ENCODE peak calls at places on chromosomes 2 and 18, in ten cellular contexts. Q is CD4-positive, CD25-positive, alpha-beta regulatory T cell; E is progenitor cell of endocrine pancreas; G is NT2/D1; K is nephron progenitor cell; M is NCI-H146; X is stimulated activated CD4-positive, alpha-beta T cell treated with anti-CD3 and anti-CD28 coated beads, Interleukin-12 subunit alpha, Interleukin-12 subunit beta, amount 100 ng/mL, for 4 hours; H is sciatic nerve; A is AG09319; V is dorsolateral prefrontal cortex. S is an unnamed sample.
A peak's percentile ranks its signal among the peaks of the same experiment; 100 is the strongest.

GRCh38 chr2:191571163-191571769 is 106.7 kb upstream of the NABP1 start:
- DNase-seq in H (no peak), K (no peak), M (peak; percentile 27), A (peak; percentile 49), X (no peak), G (no peak), V (no peak), E (no peak), Q (peak; percentile 52), S (no peak)

GRCh38 chr18:8704361-8705279 is 736 bp upstream of the MTCL1 start:
- DNase-seq in X (peak; percentile 90), K (peak; percentile 95), M (peak; percentile 99), G (no peak), V (peak; percentile 80), Q (peak; percentile 71), E (peak; percentile 84), H (peak; percentile 93), A (peak; percentile 87), S (peak; percentile 82)

GRCh38 chr18:55189972-55190371 is 230.7 kb upstream of the CCDC68 start:
- DNase-seq in G (peak; percentile 9), V (no peak), Q (no peak), A (no peak), M (no peak), H (no peak), X (no peak), K (peak; percentile 46), E (no peak), S (peak; percentile 20)

GRCh38 chr2:146818122-146818521 is 1026.7 kb upstream of the ACVR2A start:
- DNase-seq in G (no peak), M (no peak), E (no peak), V (no peak), X (no peak), A (no peak), K (no peak), Q (no peak), H (no peak), S (no peak)

GRCh38 chr2:133821107-133821760 is 253.0 kb upstream of the NCKAP5 start:
- DNase-seq in A (no peak), H (no peak), E (no peak), X (no peak), Q (no peak), K (no peak), M (no peak), G (no peak), V (no peak), S (no peak)

GRCh38 chr2:26640331-26640745 is 828 bp downstream of the CIB4 start:
- DNase-seq in A (no peak), K (peak; percentile 65), E (no peak), X (no peak), G (no peak), H (peak; percentile 57), Q (no peak), V (no peak), M (peak; percentile 81), S (peak; percentile 29)

GRCh38 chr2:28643324-28643723 is 108.3 kb upstream of the PPP1CB start:
- DNase-seq in M (no peak), X (no peak), G (no peak), Q (no peak), K (no peak), A (no peak), V (no peak), H (no peak), E (no peak), S (no peak)

GRCh38 chr18:28407681-28408080 is 230.8 kb upstream of the CDH2 start:
- DNase-seq in K (no peak), E (no peak), G (no peak), A (no peak), X (no peak), M (no peak), Q (no peak), H (no peak), V (no peak), S (no peak)

GRCh38 chr2:161952722-161953322 is 121.2 kb downstream of the DPP4 start:
- DNase-seq in A (no peak), E (no peak), X (no peak), G (no peak), M (no peak), K (no peak), Q (peak; percentile 16), H (no peak), V (no peak), S (no peak)

GRCh38 chr2:238973038-238973772 is 125.3 kb downstream of the TWIST2 start:
- DNase-seq in Q (no peak), X (no peak), K (no peak), G (no peak), V (no peak), M (no peak), A (no peak), E (no peak), H (peak; percentile 51), S (no peak)

GRCh38 chr2:42964444-42965081 is 172.2 kb upstream of the HAAO start:
- DNase-seq in K (no peak), V (no peak), Q (no peak), H (peak; percentile 86), G (no peak), X (no peak), A (peak; percentile 95), M (no peak), E (no peak), S (no peak)

GRCh38 chr2:218960196-218961165 is 1.0 kb downstream of the CDK5R2 start:
- DNase-seq in H (no peak), V (no peak), M (peak; percentile 49), G (no peak), E (no peak), Q (no peak), K (peak; percentile 21), A (no peak), X (no peak), S (no peak)

GRCh38 chr18:61551586-61551985 is 218.4 kb downstream of the CDH20 start:
- DNase-seq in G (peak; percentile 64), X (no peak), H (no peak), A (peak; percentile 77), Q (peak; percentile 19), E (peak; percentile 32), K (peak; percentile 39), V (no peak), M (peak; percentile 75), S (no peak)

GRCh38 chr2:170155022-170155722 is 22.8 kb upstream of the MYO3B start:
- DNase-seq in K (no peak), X (no peak), Q (no peak), A (no peak), V (no peak), E (no peak), H (no peak), G (peak; percentile 54), M (no peak), S (no peak)

GRCh38 chr2:60549250-60550150 is 4.0 kb downstream of the BCL11A start:
- DNase-seq in V (no peak), E (no peak), A (no peak), M (peak; percentile 26), X (no peak), H (no peak), G (no peak), Q (no peak), K (peak; percentile 58), S (peak; percentile 59)

GRCh38 chr2:205903549-205904129 is 182.3 kb downstream of the INO80D start:
- DNase-seq in H (no peak), E (no peak), K (peak; percentile 23), Q (no peak), X (no peak), M (peak; percentile 71), G (peak; percentile 28), V (no peak), A (no peak), S (peak; percentile 57)

GRCh38 chr2:3246928-3247714 is 130.5 kb downstream of the EIPR1 start:
- DNase-seq in M (peak; percentile 58), G (no peak), V (no peak), H (no peak), X (no peak), E (no peak), Q (no peak), A (no peak), K (no peak), S (no peak)

GRCh38 chr2:98917031-98917459 is 19.0 kb downstream of the CRACDL start:
- DNase-seq in A (no peak), K (no peak), Q (no peak), E (no peak), M (no peak), G (no peak), H (peak; percentile 26), V (no peak), X (no peak), S (no peak)

GRCh38 chr18:59286341-59286740 is 13.1 kb upstream of the RAX start:
- DNase-seq in M (no peak), K (no peak), G (no peak), Q (no peak), H (no peak), E (no peak), A (no peak), X (no peak), V (no peak), S (no peak)

GRCh38 chr2:64524604-64525322 is 635 bp downstream of the AFTPH start:
- DNase-seq in M (peak; percentile 58), A (no peak), K (peak; percentile 65), V (peak; percentile 47), X (peak; percentile 25), Q (peak; percentile 30), G (peak; percentile 33), E (peak; percentile 46), H (peak; percentile 68), S (no peak)

GRCh38 chr2:25788457-25788856 is 89.8 kb downstream of the ASXL2 start:
- DNase-seq in A (no peak), G (no peak), K (no peak), X (no peak), Q (no peak), V (no peak), E (no peak), H (no peak), M (no peak), S (no peak)

GRCh38 chr18:7300971-7301553 is 70.2 kb downstream of the LRRC30 start:
- DNase-seq in X (no peak), K (no peak), G (no peak), H (no peak), A (no peak), Q (no peak), M (no peak), V (no peak), E (no peak), S (no peak)

GRCh38 chr2:160822006-160822405 is 328.4 kb upstream of the RBMS1 start:
- DNase-seq in M (no peak), G (no peak), V (no peak), H (no peak), A (no peak), E (no peak), Q (no peak), X (no peak), K (no peak), S (no peak)

GRCh38 chr2:216621292-216621691 is 11.9 kb upstream of the IGFBP2 start:
- DNase-seq in E (no peak), X (no peak), K (no peak), M (no peak), H (no peak), A (no peak), G (no peak), V (no peak), Q (no peak), S (no peak)

GRCh38 chr2:114082731-114083433 is 193.0 kb downstream of the ACTR3 start:
- DNase-seq in A (no peak), E (no peak), M (no peak), K (no peak), G (no peak), Q (no peak), V (no peak), X (no peak), H (no peak), S (no peak)

GRCh38 chr2:238290715-238291549 is 2.5 kb upstream of the PER2 start:
- DNase-seq in K (no peak), H (peak; percentile 66), E (no peak), A (no peak), M (no peak), V (peak; percentile 41), X (no peak), G (no peak), Q (no peak), S (no peak)

GRCh38 chr2:119255760-119256573 is 32.3 kb downstream of the STEAP3 start:
- DNase-seq in G (peak; percentile 77), K (no peak), X (no peak), A (peak; percentile 78), Q (no peak), V (no peak), E (no peak), H (no peak), M (no peak), S (no peak)

GRCh38 chr2:217797661-217798069 is 205.1 kb downstream of the TNS1 start:
- DNase-seq in A (no peak), X (no peak), G (no peak), V (no peak), Q (no peak), K (no peak), M (peak; percentile 14), H (no peak), E (peak; percentile 5), S (no peak)

S was measured in WTC11.